ENCODE peak calls at places on chromosome X, in four cellular contexts. One of them, this sample, is unnamed.

GRCh38 chrX:118855681-118856310 is 32.2 kb downstream of the ZCCHC12 start:
- DNase-seq in stimulated activated CD8-positive, alpha-beta memory T cell treated with anti-CD3 and anti-CD28 coated beads, Interleukin-4, amount 100 ng/mL, for 24 hours: no peak
- DNase-seq in AG09309: no peak
- DNase-seq in SJSA1: no peak
- DNase-seq in this sample: no peak

GRCh38 chrX:101485212-101486064 is at the start of gene ARMCX4:
- DNase-seq in AG09309: no peak
- DNase-seq in stimulated activated CD8-positive, alpha-beta memory T cell treated with anti-CD3 and anti-CD28 coated beads, Interleukin-4, amount 100 ng/mL, for 24 hours: peak
- DNase-seq in SJSA1: peak
- DNase-seq in this sample: peak

GRCh38 chrX:133810925-133811324 is 174.5 kb downstream of the GPC3 start:
- DNase-seq in AG09309: no peak
- DNase-seq in SJSA1: no peak
- DNase-seq in stimulated activated CD8-positive, alpha-beta memory T cell treated with anti-CD3 and anti-CD28 coated beads, Interleukin-4, amount 100 ng/mL, for 24 hours: no peak
- DNase-seq in this sample: no peak

GRCh38 chrX:45849261-45849660 is 648.6 kb upstream of the DIPK2B start:
- DNase-seq in stimulated activated CD8-positive, alpha-beta memory T cell treated with anti-CD3 and anti-CD28 coated beads, Interleukin-4, amount 100 ng/mL, for 24 hours: no peak
- DNase-seq in AG09309: peak
- DNase-seq in SJSA1: peak
- DNase-seq in this sample: no peak

GRCh38 chrX:125681058-125681457 is 361.4 kb downstream of the TEX13C start:
- DNase-seq in stimulated activated CD8-positive, alpha-beta memory T cell treated with anti-CD3 and anti-CD28 coated beads, Interleukin-4, amount 100 ng/mL, for 24 hours: no peak
- DNase-seq in SJSA1: no peak
- DNase-seq in AG09309: no peak
- DNase-seq in this sample: no peak

GRCh38 chrX:136268051-136269048 is 17.1 kb upstream of the MAP7D3 start:
- DNase-seq in AG09309: no peak
- DNase-seq in stimulated activated CD8-positive, alpha-beta memory T cell treated with anti-CD3 and anti-CD28 coated beads, Interleukin-4, amount 100 ng/mL, for 24 hours: peak
- DNase-seq in SJSA1: no peak
- DNase-seq in this sample: peak

GRCh38 chrX:74119016-74119910 is 184.7 kb upstream of the ZCCHC13 start:
- DNase-seq in AG09309: no peak
- DNase-seq in stimulated activated CD8-positive, alpha-beta memory T cell treated with anti-CD3 and anti-CD28 coated beads, Interleukin-4, amount 100 ng/mL, for 24 hours: no peak
- DNase-seq in SJSA1: peak
- DNase-seq in this sample: no peak

GRCh38 chrX:63664741-63665140 is 120.3 kb downstream of the ARHGEF9 start:
- DNase-seq in AG09309: no peak
- DNase-seq in stimulated activated CD8-positive, alpha-beta memory T cell treated with anti-CD3 and anti-CD28 coated beads, Interleukin-4, amount 100 ng/mL, for 24 hours: no peak
- DNase-seq in SJSA1: peak
- DNase-seq in this sample: no peak

GRCh38 chrX:141468940-141469339 is 115.6 kb downstream of the SPANXA1 start:
- DNase-seq in AG09309: peak
- DNase-seq in SJSA1: peak
- DNase-seq in stimulated activated CD8-positive, alpha-beta memory T cell treated with anti-CD3 and anti-CD28 coated beads, Interleukin-4, amount 100 ng/mL, for 24 hours: no peak
- DNase-seq in this sample: no peak

GRCh38 chrX:71872542-71873458 is 37.8 kb upstream of the NHSL2 start:
- DNase-seq in AG09309: no peak
- DNase-seq in SJSA1: no peak
- DNase-seq in stimulated activated CD8-positive, alpha-beta memory T cell treated with anti-CD3 and anti-CD28 coated beads, Interleukin-4, amount 100 ng/mL, for 24 hours: no peak
- DNase-seq in this sample: no peak

GRCh38 chrX:11059923-11060322 is 51.2 kb upstream of the HCCS start:
- DNase-seq in AG09309: no peak
- DNase-seq in stimulated activated CD8-positive, alpha-beta memory T cell treated with anti-CD3 and anti-CD28 coated beads, Interleukin-4, amount 100 ng/mL, for 24 hours: no peak
- DNase-seq in SJSA1: no peak
- DNase-seq in this sample: no peak

GRCh38 chrX:49878128-49878833 is 1.0 kb upstream of the USP27X start:
- DNase-seq in AG09309: no peak
- DNase-seq in stimulated activated CD8-positive, alpha-beta memory T cell treated with anti-CD3 and anti-CD28 coated beads, Interleukin-4, amount 100 ng/mL, for 24 hours: no peak
- DNase-seq in SJSA1: no peak
- DNase-seq in this sample: no peak

GRCh38 chrX:154918060-154918483 is 31.9 kb downstream of the F8A1 start:
- DNase-seq in SJSA1: peak
- DNase-seq in AG09309: peak
- DNase-seq in stimulated activated CD8-positive, alpha-beta memory T cell treated with anti-CD3 and anti-CD28 coated beads, Interleukin-4, amount 100 ng/mL, for 24 hours: no peak
- DNase-seq in this sample: peak

GRCh38 chrX:124524852-124525251 is 178.5 kb downstream of the SH2D1A start:
- DNase-seq in SJSA1: no peak
- DNase-seq in AG09309: no peak
- DNase-seq in stimulated activated CD8-positive, alpha-beta memory T cell treated with anti-CD3 and anti-CD28 coated beads, Interleukin-4, amount 100 ng/mL, for 24 hours: no peak
- DNase-seq in this sample: no peak

GRCh38 chrX:134933911-134934310 is 56.9 kb upstream of the SMIM10 start:
- DNase-seq in stimulated activated CD8-positive, alpha-beta memory T cell treated with anti-CD3 and anti-CD28 coated beads, Interleukin-4, amount 100 ng/mL, for 24 hours: no peak
- DNase-seq in AG09309: no peak
- DNase-seq in SJSA1: no peak
- DNase-seq in this sample: no peak

GRCh38 chrX:105658136-105658535 is 164.2 kb upstream of the NRK start:
- DNase-seq in SJSA1: no peak
- DNase-seq in AG09309: no peak
- DNase-seq in stimulated activated CD8-positive, alpha-beta memory T cell treated with anti-CD3 and anti-CD28 coated beads, Interleukin-4, amount 100 ng/mL, for 24 hours: no peak
- DNase-seq in this sample: no peak

GRCh38 chrX:1492421-1493012 is 39.8 kb upstream of the ASMTL start:
- DNase-seq in AG09309: no peak
- DNase-seq in SJSA1: no peak
- DNase-seq in stimulated activated CD8-positive, alpha-beta memory T cell treated with anti-CD3 and anti-CD28 coated beads, Interleukin-4, amount 100 ng/mL, for 24 hours: no peak
- DNase-seq in this sample: no peak

GRCh38 chrX:129636175-129636681 is 18.5 kb downstream of the APLN start:
- DNase-seq in AG09309: no peak
- DNase-seq in stimulated activated CD8-positive, alpha-beta memory T cell treated with anti-CD3 and anti-CD28 coated beads, Interleukin-4, amount 100 ng/mL, for 24 hours: no peak
- DNase-seq in SJSA1: no peak
- DNase-seq in this sample: no peak

GRCh38 chrX:50765986-50766385 is 48.0 kb downstream of the SHROOM4 start:
- DNase-seq in SJSA1: no peak
- DNase-seq in AG09309: no peak
- DNase-seq in stimulated activated CD8-positive, alpha-beta memory T cell treated with anti-CD3 and anti-CD28 coated beads, Interleukin-4, amount 100 ng/mL, for 24 hours: no peak
- DNase-seq in this sample: no peak

GRCh38 chrX:52574416-52575275 is 57.8 kb upstream of the XAGE1B start:
- DNase-seq in AG09309: peak
- DNase-seq in SJSA1: peak
- DNase-seq in stimulated activated CD8-positive, alpha-beta memory T cell treated with anti-CD3 and anti-CD28 coated beads, Interleukin-4, amount 100 ng/mL, for 24 hours: no peak
- DNase-seq in this sample: peak

GRCh38 chrX:147923605-147924004 is 11.9 kb downstream of the FMR1 start:
- DNase-seq in AG09309: no peak
- DNase-seq in SJSA1: no peak
- DNase-seq in stimulated activated CD8-positive, alpha-beta memory T cell treated with anti-CD3 and anti-CD28 coated beads, Interleukin-4, amount 100 ng/mL, for 24 hours: no peak
- DNase-seq in this sample: no peak

GRCh38 chrX:150731795-150732194 is 38.6 kb downstream of the MTMR1 start:
- DNase-seq in AG09309: peak
- DNase-seq in SJSA1: no peak
- DNase-seq in stimulated activated CD8-positive, alpha-beta memory T cell treated with anti-CD3 and anti-CD28 coated beads, Interleukin-4, amount 100 ng/mL, for 24 hours: peak
- DNase-seq in this sample: no peak

GRCh38 chrX:1500701-1501624 is 36.0 kb downstream of the P2RY8 start:
- DNase-seq in SJSA1: no peak
- DNase-seq in stimulated activated CD8-positive, alpha-beta memory T cell treated with anti-CD3 and anti-CD28 coated beads, Interleukin-4, amount 100 ng/mL, for 24 hours: no peak
- DNase-seq in AG09309: no peak
- DNase-seq in this sample: no peak

GRCh38 chrX:69046996-69047490 is 118.2 kb downstream of the PJA1 start:
- DNase-seq in AG09309: no peak
- DNase-seq in SJSA1: no peak
- DNase-seq in stimulated activated CD8-positive, alpha-beta memory T cell treated with anti-CD3 and anti-CD28 coated beads, Interleukin-4, amount 100 ng/mL, for 24 hours: no peak
- DNase-seq in this sample: no peak

GRCh38 chrX:68692651-68693050 is 45.2 kb downstream of the STARD8 start:
- DNase-seq in stimulated activated CD8-positive, alpha-beta memory T cell treated with anti-CD3 and anti-CD28 coated beads, Interleukin-4, amount 100 ng/mL, for 24 hours: no peak
- DNase-seq in SJSA1: no peak
- DNase-seq in AG09309: no peak
- DNase-seq in this sample: no peak

GRCh38 chrX:46446727-46447378 is 98.4 kb downstream of the ZNF674 start:
- DNase-seq in stimulated activated CD8-positive, alpha-beta memory T cell treated with anti-CD3 and anti-CD28 coated beads, Interleukin-4, amount 100 ng/mL, for 24 hours: peak
- DNase-seq in AG09309: peak
- DNase-seq in SJSA1: peak
- DNase-seq in this sample: peak

This sample was measured in SHP77.